ENCODE peak calls at places on chromosome 5, in four cellular contexts. J is activated CD4-positive, alpha-beta memory T cell treated with anti-CD3 and anti-CD28 coated beads for 36 hours; D is mesenteric fat pad; L is ovary. W is an unnamed sample.

GRCh38 chr5:1762121-1762877 is 37.3 kb downstream of the MRPL36 start:
- DNase-seq in J (peak), L (no peak), D (peak), W (no peak)

GRCh38 chr5:151497391-151498002 is 50.1 kb downstream of the SLC36A1 start:
- DNase-seq in L (no peak), J (no peak), D (no peak), W (no peak)

GRCh38 chr5:140258873-140259272 is 44.0 kb downstream of the PFDN1 start:
- DNase-seq in J (no peak), D (no peak), L (no peak), W (no peak)

GRCh38 chr5:43065384-43066230 is 25.5 kb upstream of the ANXA2R start:
- DNase-seq in L (peak), J (peak), D (no peak), W (peak)

GRCh38 chr5:33526755-33527154 is 86.0 kb downstream of the TARS1 start:
- DNase-seq in J (no peak), D (no peak), L (no peak), W (no peak)

GRCh38 chr5:174140452-174140851 is 94.9 kb downstream of the NSG2 start:
- DNase-seq in J (no peak), D (no peak), L (no peak), W (no peak)

GRCh38 chr5:96880402-96881164 is 4.3 kb downstream of the ERAP2 start:
- DNase-seq in D (no peak), L (no peak), J (no peak), W (no peak)

GRCh38 chr5:108101105-108101504 is 280.8 kb downstream of the FBXL17 start:
- DNase-seq in D (no peak), L (no peak), J (no peak), W (peak)

GRCh38 chr5:34469971-34470370 is 186.2 kb upstream of the RAI14 start:
- DNase-seq in L (no peak), J (no peak), D (no peak), W (no peak)

GRCh38 chr5:19886123-19886921 is 101.7 kb downstream of the CDH18 start:
- DNase-seq in L (no peak), D (no peak), J (no peak), W (no peak)

GRCh38 chr5:141889282-141889871 is 11.2 kb upstream of the PCDH1 start:
- DNase-seq in J (no peak), L (no peak), D (no peak), W (no peak)

GRCh38 chr5:32507738-32508434 is 63.3 kb upstream of the ZFR start:
- DNase-seq in J (no peak), D (no peak), L (no peak), W (no peak)

GRCh38 chr5:124806026-124806856 is 59.8 kb upstream of the ZNF608 start:
- DNase-seq in L (peak), J (no peak), D (no peak), W (peak)

GRCh38 chr5:1759378-1759970 is 40.2 kb downstream of the MRPL36 start:
- DNase-seq in J (peak), L (no peak), D (peak), W (no peak)

GRCh38 chr5:96321371-96321770 is 111.7 kb downstream of the PCSK1 start:
- DNase-seq in D (no peak), L (no peak), J (no peak), W (no peak)

GRCh38 chr5:124819201-124819600 is 72.8 kb upstream of the ZNF608 start:
- DNase-seq in J (no peak), L (no peak), D (no peak), W (no peak)

GRCh38 chr5:40386293-40386692 is 293.4 kb upstream of the PTGER4 start:
- DNase-seq in D (no peak), L (no peak), J (peak), W (no peak)

GRCh38 chr5:51382759-51383493 is at the start of gene ISL1:
- DNase-seq in D (peak), L (peak), J (no peak), W (peak)

GRCh38 chr5:52786937-52787599 is 648 bp upstream of the ITGA1 start:
- DNase-seq in D (no peak), J (peak), L (no peak), W (no peak)

GRCh38 chr5:180910735-180911134 is 11.8 kb downstream of the BTNL8 start:
- DNase-seq in D (no peak), J (no peak), L (no peak), W (no peak)

GRCh38 chr5:74149395-74149794 is 491.1 kb downstream of the ENC1 start:
- DNase-seq in J (no peak), D (no peak), L (no peak), W (peak)

GRCh38 chr5:166441-167372 is 24.6 kb upstream of the LRRC14B start:
- DNase-seq in L (peak), D (peak), J (no peak), W (peak)

GRCh38 chr5:11737010-11737409 is 167.2 kb downstream of the CTNND2 start:
- DNase-seq in J (no peak), L (no peak), D (no peak), W (no peak)

GRCh38 chr5:170752257-170753215 is 31.0 kb upstream of the GABRP start:
- DNase-seq in D (no peak), L (no peak), J (no peak), W (no peak)

GRCh38 chr5:138985256-138985655 is 110.1 kb upstream of the LRRTM2 start:
- DNase-seq in J (no peak), L (no peak), D (no peak), W (no peak)

GRCh38 chr5:95734916-95735315 is 3.8 kb downstream of the RHOBTB3 start:
- DNase-seq in D (no peak), L (peak), J (no peak), W (no peak)

GRCh38 chr5:15233566-15233965 is 266.4 kb upstream of the FBXL7 start:
- DNase-seq in L (no peak), J (no peak), D (no peak), W (no peak)

GRCh38 chr5:66958984-66959641 is 237.5 kb downstream of the CD180 start:
- DNase-seq in J (no peak), L (peak), D (no peak), W (peak)

GRCh38 chr5:59412428-59412827 is 481.1 kb downstream of the PDE4D start:
- DNase-seq in L (no peak), D (no peak), J (no peak), W (no peak)

GRCh38 chr5:32642276-32643002 is 57.1 kb downstream of the SUB1 start:
- DNase-seq in D (no peak), L (no peak), J (no peak), W (no peak)

GRCh38 chr5:174235226-174235992 is 189.9 kb downstream of the NSG2 start:
- DNase-seq in D (no peak), J (no peak), L (no peak), W (no peak)

GRCh38 chr5:167644619-167645018 is 646.8 kb upstream of the WWC1 start:
- DNase-seq in L (no peak), D (no peak), J (no peak), W (no peak)

GRCh38 chr5:7876867-7877266 is 7.9 kb downstream of the MTRR start:
- DNase-seq in J (peak), D (no peak), L (no peak), W (no peak)

GRCh38 chr5:33713087-33713486 is 178.7 kb downstream of the ADAMTS12 start:
- DNase-seq in J (no peak), L (no peak), D (no peak), W (no peak)

GRCh38 chr5:22852807-22853670 is at the start of gene CDH12:
- DNase-seq in J (no peak), D (no peak), L (no peak), W (no peak)

GRCh38 chr5:156912869-156913268 is 50.2 kb downstream of the TIMD4 start:
- DNase-seq in L (no peak), J (peak), D (no peak), W (no peak)